ENCODE peak calls at places on chromosomes 3 and 15, in seven cellular contexts. One of them, this sample, is unnamed. For H3K4me1, the result is how much of the 10 kb centered on the place peaks cover.

GRCh38 chr15:60830479-60830878 is 351.5 kb upstream of the ICE2 start:
- DNase-seq in aorta: no peak
- DNase-seq in stomach: no peak
- DNase-seq in neural progenitor cell: no peak
- DNase-seq in left ventricle myocardium inferior: no peak
- DNase-seq in GM12878: no peak
- DNase-seq in Caco-2: no peak
- DNase-seq in this sample: no peak

GRCh38 chr15:43189296-43189695 is 4.1 kb downstream of the CCNDBP1 start:
- DNase-seq in stomach: no peak
- DNase-seq in left ventricle myocardium inferior: no peak
- DNase-seq in neural progenitor cell: no peak
- DNase-seq in GM12878: no peak
- DNase-seq in aorta: no peak
- DNase-seq in Caco-2: no peak
- DNase-seq in this sample: no peak

GRCh38 chr15:85905626-85906025 is 110.9 kb upstream of the KLHL25 start:
- DNase-seq in aorta: no peak
- DNase-seq in left ventricle myocardium inferior: no peak
- DNase-seq in neural progenitor cell: no peak
- DNase-seq in GM12878: no peak
- DNase-seq in stomach: no peak
- DNase-seq in Caco-2: no peak
- DNase-seq in this sample: no peak

GRCh38 chr3:4994144-4994730 is 15.0 kb downstream of the BHLHE40 start:
- DNase-seq in neural progenitor cell: no peak
- DNase-seq in GM12878: no peak
- DNase-seq in Caco-2: no peak
- DNase-seq in stomach: no peak
- DNase-seq in aorta: no peak
- DNase-seq in left ventricle myocardium inferior: no peak
- DNase-seq in this sample: no peak

GRCh38 chr15:41558400-41559238 is at the start of gene TYRO3:
- DNase-seq in aorta: peak
- DNase-seq in GM12878: no peak
- DNase-seq in neural progenitor cell: peak
- DNase-seq in stomach: peak
- DNase-seq in left ventricle myocardium inferior: peak
- DNase-seq in Caco-2: peak
- DNase-seq in this sample: peak

GRCh38 chr3:42705962-42706585 is 3.5 kb upstream of the HHATL start:
- DNase-seq in aorta: no peak
- DNase-seq in stomach: no peak
- DNase-seq in left ventricle myocardium inferior: peak
- DNase-seq in GM12878: no peak
- DNase-seq in neural progenitor cell: no peak
- DNase-seq in Caco-2: no peak
- DNase-seq in this sample: no peak

GRCh38 chr3:122680381-122681293 is at the start of gene PARP14:
- DNase-seq in GM12878: no peak
- DNase-seq in stomach: peak
- DNase-seq in Caco-2: peak
- DNase-seq in aorta: peak
- DNase-seq in left ventricle myocardium inferior: peak
- DNase-seq in neural progenitor cell: peak
- DNase-seq in this sample: peak

GRCh38 chr3:27978440-27978839 is 256.3 kb upstream of the EOMES start:
- DNase-seq in neural progenitor cell: no peak
- DNase-seq in stomach: no peak
- DNase-seq in Caco-2: no peak
- DNase-seq in GM12878: no peak
- DNase-seq in aorta: no peak
- DNase-seq in left ventricle myocardium inferior: no peak
- DNase-seq in this sample: no peak

GRCh38 chr3:172329070-172329469 is 119.2 kb downstream of the GHSR start:
- DNase-seq in GM12878: no peak
- DNase-seq in stomach: no peak
- DNase-seq in Caco-2: no peak
- DNase-seq in left ventricle myocardium inferior: no peak
- DNase-seq in aorta: no peak
- DNase-seq in neural progenitor cell: peak
- DNase-seq in this sample: no peak

GRCh38 chr15:70055601-70056051 is 42.1 kb downstream of the TLE3 start:
- DNase-seq in Caco-2: no peak
- DNase-seq in neural progenitor cell: no peak
- DNase-seq in aorta: peak
- DNase-seq in stomach: no peak
- DNase-seq in left ventricle myocardium inferior: no peak
- DNase-seq in GM12878: no peak
- DNase-seq in this sample: no peak

GRCh38 chr3:105399611-105400010 is 32.9 kb downstream of the ALCAM start:
- DNase-seq in GM12878: no peak
- DNase-seq in left ventricle myocardium inferior: no peak
- DNase-seq in Caco-2: no peak
- DNase-seq in stomach: no peak
- DNase-seq in neural progenitor cell: no peak
- DNase-seq in aorta: no peak
- DNase-seq in this sample: no peak

GRCh38 chr3:61524933-61525332 is 36.4 kb upstream of the PTPRG start:
- DNase-seq in GM12878: no peak
- DNase-seq in aorta: no peak
- DNase-seq in stomach: no peak
- DNase-seq in neural progenitor cell: no peak
- DNase-seq in Caco-2: no peak
- DNase-seq in left ventricle myocardium inferior: no peak
- DNase-seq in this sample: no peak

GRCh38 chr3:47007001-47007400 is 27.5 kb downstream of the NBEAL2 start:
- DNase-seq in left ventricle myocardium inferior: no peak
- DNase-seq in aorta: no peak
- DNase-seq in stomach: no peak
- DNase-seq in neural progenitor cell: no peak
- DNase-seq in Caco-2: no peak
- DNase-seq in GM12878: no peak
- DNase-seq in this sample: no peak

GRCh38 chr15:91970142-91970541 is 116.6 kb downstream of the SLCO3A1 start:
- DNase-seq in aorta: peak
- DNase-seq in left ventricle myocardium inferior: peak
- DNase-seq in stomach: peak
- DNase-seq in Caco-2: no peak
- DNase-seq in GM12878: no peak
- DNase-seq in neural progenitor cell: no peak
- DNase-seq in this sample: no peak

GRCh38 chr3:49021213-49021812 is 608 bp upstream of the NDUFAF3 start:
- DNase-seq in neural progenitor cell: peak
- DNase-seq in GM12878: peak
- DNase-seq in stomach: peak
- DNase-seq in left ventricle myocardium inferior: peak
- DNase-seq in aorta: peak
- DNase-seq in Caco-2: peak
- DNase-seq in this sample: peak
- H3K4me1 ChIP-seq in neural progenitor cell: under half
- H3K4me1 ChIP-seq in GM12878: under half
- H3K4me1 ChIP-seq in stomach: under half
- H3K4me1 ChIP-seq in left ventricle myocardium inferior: half or more
- H3K4me1 ChIP-seq in aorta: under half
- H3K4me1 ChIP-seq in Caco-2: under half
- H3K4me1 ChIP-seq in this sample: under half

GRCh38 chr15:67613708-67614107 is 71.2 kb downstream of the MAP2K5 start:
- DNase-seq in left ventricle myocardium inferior: no peak
- DNase-seq in Caco-2: no peak
- DNase-seq in neural progenitor cell: no peak
- DNase-seq in GM12878: no peak
- DNase-seq in aorta: no peak
- DNase-seq in stomach: no peak
- DNase-seq in this sample: no peak

GRCh38 chr15:67606742-67607141 is 64.2 kb downstream of the MAP2K5 start:
- DNase-seq in left ventricle myocardium inferior: no peak
- DNase-seq in stomach: no peak
- DNase-seq in aorta: no peak
- DNase-seq in Caco-2: no peak
- DNase-seq in neural progenitor cell: no peak
- DNase-seq in GM12878: no peak
- DNase-seq in this sample: no peak

GRCh38 chr15:67607329-67607728 is 64.8 kb downstream of the MAP2K5 start:
- DNase-seq in GM12878: no peak
- DNase-seq in neural progenitor cell: no peak
- DNase-seq in left ventricle myocardium inferior: no peak
- DNase-seq in stomach: no peak
- DNase-seq in Caco-2: no peak
- DNase-seq in aorta: no peak
- DNase-seq in this sample: no peak

GRCh38 chr15:67607959-67608605 is 65.6 kb downstream of the MAP2K5 start:
- DNase-seq in stomach: no peak
- DNase-seq in aorta: no peak
- DNase-seq in left ventricle myocardium inferior: no peak
- DNase-seq in GM12878: no peak
- DNase-seq in Caco-2: no peak
- DNase-seq in neural progenitor cell: no peak
- DNase-seq in this sample: no peak

DNA sequence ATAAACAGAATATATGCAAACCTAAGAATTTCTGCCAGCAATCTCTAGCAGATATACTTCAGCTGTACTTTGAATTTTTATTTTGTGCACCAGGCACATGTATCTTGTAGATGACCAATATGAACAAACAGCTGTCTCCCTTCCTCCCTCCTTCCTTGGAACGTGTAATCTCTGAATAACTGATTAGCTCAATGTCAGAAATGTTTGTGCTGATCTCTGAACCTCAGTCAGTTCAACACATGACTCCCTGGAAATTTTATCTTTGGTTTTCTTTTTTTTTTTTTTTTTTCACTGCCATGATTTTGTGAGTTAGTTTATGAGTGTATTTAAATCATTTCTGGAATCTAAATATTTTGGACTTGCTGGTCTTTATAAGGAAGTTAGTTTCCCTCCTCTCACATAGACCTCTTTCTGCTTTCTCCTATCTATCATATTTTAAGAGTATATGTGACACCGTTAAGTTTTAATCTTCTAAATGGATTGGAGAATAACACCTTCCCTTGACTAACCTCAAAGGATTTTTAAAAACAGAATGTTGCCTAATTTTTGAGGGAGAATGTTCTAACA is 69.4 kb downstream of the MAP2K5 start:
- DNase-seq in aorta: no peak
- DNase-seq in GM12878: no peak
- DNase-seq in left ventricle myocardium inferior: no peak
- DNase-seq in neural progenitor cell: no peak
- DNase-seq in Caco-2: no peak
- DNase-seq in stomach: no peak
- DNase-seq in this sample: no peak
- H3K4me1 ChIP-seq in aorta: under half
- H3K4me1 ChIP-seq in GM12878: under half
- H3K4me1 ChIP-seq in left ventricle myocardium inferior: under half
- H3K4me1 ChIP-seq in neural progenitor cell: under half
- H3K4me1 ChIP-seq in Caco-2: under half
- H3K4me1 ChIP-seq in stomach: under half
- H3K4me1 ChIP-seq in this sample: under half

GRCh38 chr15:64894395-64895056 is 17.2 kb upstream of the ANKDD1A start:
- DNase-seq in GM12878: peak
- DNase-seq in Caco-2: peak
- DNase-seq in neural progenitor cell: peak
- DNase-seq in left ventricle myocardium inferior: no peak
- DNase-seq in stomach: peak
- DNase-seq in aorta: peak
- DNase-seq in this sample: no peak

GRCh38 chr15:64898406-64898805 is 13.3 kb upstream of the ANKDD1A start:
- DNase-seq in stomach: no peak
- DNase-seq in Caco-2: no peak
- DNase-seq in GM12878: no peak
- DNase-seq in aorta: peak
- DNase-seq in neural progenitor cell: no peak
- DNase-seq in left ventricle myocardium inferior: peak
- DNase-seq in this sample: no peak

GRCh38 chr15:64897345-64897985 is 14.2 kb upstream of the ANKDD1A start:
- DNase-seq in left ventricle myocardium inferior: peak
- DNase-seq in stomach: peak
- DNase-seq in neural progenitor cell: no peak
- DNase-seq in GM12878: no peak
- DNase-seq in Caco-2: no peak
- DNase-seq in aorta: peak
- DNase-seq in this sample: no peak

GRCh38 chr15:64895285-64896065 is 16.2 kb upstream of the ANKDD1A start:
- DNase-seq in stomach: peak
- DNase-seq in GM12878: peak
- DNase-seq in Caco-2: no peak
- DNase-seq in aorta: peak
- DNase-seq in left ventricle myocardium inferior: no peak
- DNase-seq in neural progenitor cell: no peak
- DNase-seq in this sample: no peak

DNA sequence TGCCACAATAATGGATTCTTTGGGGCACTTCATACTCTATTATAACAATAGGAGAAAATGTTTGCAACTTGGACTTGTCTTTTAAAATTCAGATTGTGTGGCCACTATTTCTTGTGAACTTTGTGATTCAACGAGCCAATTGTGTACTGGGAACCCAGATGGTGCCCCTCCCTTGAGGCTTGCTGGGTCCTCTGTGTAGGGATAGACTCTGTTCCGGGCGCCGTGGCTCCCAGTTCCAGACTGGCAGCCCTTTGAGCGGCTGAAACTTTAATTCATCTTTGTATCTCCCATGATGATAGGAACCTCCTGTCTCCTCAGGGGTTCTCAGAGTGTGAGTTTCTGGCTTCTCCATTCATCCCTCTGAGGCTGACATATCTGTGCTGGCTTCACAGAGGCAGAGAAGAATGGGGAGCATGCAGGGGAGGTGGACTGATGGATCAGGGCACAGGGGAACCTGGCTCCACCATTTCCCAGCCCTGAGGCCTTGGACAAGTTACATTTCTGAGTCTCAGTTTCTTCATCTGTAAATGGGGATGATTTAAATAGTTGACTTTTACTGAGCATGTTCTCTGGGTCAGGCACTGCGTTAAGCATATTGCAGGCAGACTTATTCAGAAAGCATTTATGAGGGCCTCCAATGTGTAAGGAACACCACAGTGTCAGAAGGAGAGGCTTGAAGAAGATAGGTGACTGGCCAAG is 15.2 kb upstream of the ANKDD1A start:
- DNase-seq in Caco-2: no peak
- DNase-seq in GM12878: no peak
- DNase-seq in aorta: peak
- DNase-seq in stomach: no peak
- DNase-seq in neural progenitor cell: no peak
- DNase-seq in left ventricle myocardium inferior: peak
- DNase-seq in this sample: no peak
- H3K4me1 ChIP-seq in Caco-2: under half
- H3K4me1 ChIP-seq in GM12878: under half
- H3K4me1 ChIP-seq in aorta: under half
- H3K4me1 ChIP-seq in stomach: half or more
- H3K4me1 ChIP-seq in neural progenitor cell: under half
- H3K4me1 ChIP-seq in left ventricle myocardium inferior: half or more
- H3K4me1 ChIP-seq in this sample: under half

DNA sequence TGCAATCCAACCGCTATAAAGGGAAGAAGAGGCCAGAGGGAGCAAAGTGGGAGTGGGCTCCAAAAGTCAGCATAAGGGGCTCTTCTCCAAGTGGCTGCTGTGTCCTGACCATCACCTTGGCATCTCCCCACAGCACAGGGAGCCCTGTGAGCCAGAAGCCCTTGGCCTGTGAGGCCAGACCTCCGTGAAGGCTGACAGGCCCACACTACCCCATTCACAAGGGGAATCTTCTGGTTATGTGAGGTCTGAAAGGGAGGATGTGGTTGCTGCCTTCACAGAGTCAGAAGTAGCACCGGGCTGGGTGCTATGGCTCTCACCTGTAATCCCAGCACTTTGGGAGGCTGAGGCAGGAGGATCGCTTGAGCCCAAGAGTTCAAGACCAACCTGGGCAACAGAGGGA is 2.6 kb upstream of the ULK3 start:
- DNase-seq in Caco-2: no peak
- DNase-seq in aorta: no peak
- DNase-seq in left ventricle myocardium inferior: no peak
- DNase-seq in GM12878: no peak
- DNase-seq in neural progenitor cell: no peak
- DNase-seq in stomach: no peak
- DNase-seq in this sample: no peak
- H3K4me1 ChIP-seq in Caco-2: under half
- H3K4me1 ChIP-seq in aorta: under half
- H3K4me1 ChIP-seq in left ventricle myocardium inferior: under half
- H3K4me1 ChIP-seq in GM12878: under half
- H3K4me1 ChIP-seq in neural progenitor cell: under half
- H3K4me1 ChIP-seq in stomach: under half
- H3K4me1 ChIP-seq in this sample: under half